ENCODE peak calls at places on chromosomes 11 and 22, in four cellular contexts. W is fibroblast of lung, L is HCT116, Y is neural progenitor cell. X is an unnamed sample.

GRCh38 chr11:27083241-27083640 is 42.6 kb downstream of the BBOX1 start:
- DNase-seq in W (no peak), L (no peak), Y (no peak), X (no peak)

GRCh38 chr11:111528557-111528956 is 12.0 kb upstream of the LAYN start:
- DNase-seq in W (peak), L (no peak), Y (no peak), X (peak)

GRCh38 chr11:120055646-120056045 is 82.3 kb downstream of the TRIM29 start:
- DNase-seq in W (peak), L (no peak), Y (peak), X (no peak)

GRCh38 chr11:67102664-67103063 is 16.4 kb upstream of the KDM2A start:
- DNase-seq in W (no peak), L (no peak), Y (no peak), X (no peak)

GRCh38 chr11:68959465-68960298 is 21.1 kb downstream of the MRGPRD start:
- DNase-seq in W (no peak), L (no peak), Y (no peak), X (no peak)

GRCh38 chr22:27433585-27434190 is 367.9 kb downstream of the MN1 start:
- DNase-seq in W (peak), L (no peak), Y (no peak), X (no peak)

GRCh38 chr22:25386538-25386884 is 167.1 kb downstream of the CRYBB2 start:
- DNase-seq in W (no peak), L (no peak), Y (no peak), X (no peak)

GRCh38 chr22:37549704-37550059 is 10.6 kb upstream of the CDC42EP1 start:
- DNase-seq in W (peak), L (no peak), Y (peak), X (no peak)

GRCh38 chr11:64849600-64850356 is 5.3 kb upstream of the CDC42BPG start:
- DNase-seq in W (no peak), L (no peak), Y (no peak), X (no peak)

GRCh38 chr11:72226701-72227100 is 2.1 kb downstream of the INPPL1 start:
- DNase-seq in W (no peak), L (no peak), Y (no peak), X (no peak)

GRCh38 chr11:112520293-112520692 is 259.6 kb upstream of the PLET1 start:
- DNase-seq in W (no peak), L (no peak), Y (no peak), X (peak)

GRCh38 chr11:7673724-7674434 is 579 bp upstream of the CYB5R2 start:
- DNase-seq in W (no peak), L (peak), Y (peak), X (no peak)

GRCh38 chr11:132024587-132025295 is 654.3 kb downstream of the NTM start:
- DNase-seq in W (peak), L (no peak), Y (no peak), X (no peak)

GRCh38 chr11:92070026-92070889 is 154.4 kb upstream of the FAT3 start:
- DNase-seq in W (peak), L (no peak), Y (no peak), X (no peak)

GRCh38 chr11:3229673-3230630 is 2.3 kb downstream of the MRGPRE start:
- DNase-seq in W (no peak), L (no peak), Y (no peak), X (no peak)

GRCh38 chr22:42171946-42172345 is 41.3 kb upstream of the CYP2D6 start:
- DNase-seq in W (no peak), L (no peak), Y (no peak), X (no peak)

GRCh38 chr22:47061226-47061625 is 298.8 kb downstream of the TBC1D22A start:
- DNase-seq in W (no peak), L (no peak), Y (no peak), X (no peak)

GRCh38 chr11:124897681-124898680 is at the start of gene ROBO4:
- DNase-seq in W (peak), L (peak), Y (no peak), X (no peak)

GRCh38 chr11:116535954-116536353 is 236.8 kb downstream of the BUD13 start:
- DNase-seq in W (no peak), L (no peak), Y (peak), X (no peak)

GRCh38 chr22:44729391-44730012 is 22.9 kb upstream of the ARHGAP8 start:
- DNase-seq in W (peak), L (no peak), Y (no peak), X (no peak)

GRCh38 chr22:44727709-44728108 is 24.7 kb upstream of the ARHGAP8 start:
- DNase-seq in W (no peak), L (no peak), Y (no peak), X (no peak)

GRCh38 chr22:44730034-44730433 is 22.3 kb upstream of the ARHGAP8 start:
- DNase-seq in W (no peak), L (no peak), Y (no peak), X (no peak)

GRCh38 chr22:44727148-44727547 is 25.1 kb downstream of the PRR5 start:
- DNase-seq in W (no peak), L (no peak), Y (no peak), X (no peak)

GRCh38 chr22:44728761-44729261 is 23.6 kb upstream of the ARHGAP8 start:
- DNase-seq in W (no peak), L (no peak), Y (no peak), X (no peak)
- H3K27ac ChIP-seq in W (no peak), L (no peak), Y (no peak), X (no peak)

DNA sequence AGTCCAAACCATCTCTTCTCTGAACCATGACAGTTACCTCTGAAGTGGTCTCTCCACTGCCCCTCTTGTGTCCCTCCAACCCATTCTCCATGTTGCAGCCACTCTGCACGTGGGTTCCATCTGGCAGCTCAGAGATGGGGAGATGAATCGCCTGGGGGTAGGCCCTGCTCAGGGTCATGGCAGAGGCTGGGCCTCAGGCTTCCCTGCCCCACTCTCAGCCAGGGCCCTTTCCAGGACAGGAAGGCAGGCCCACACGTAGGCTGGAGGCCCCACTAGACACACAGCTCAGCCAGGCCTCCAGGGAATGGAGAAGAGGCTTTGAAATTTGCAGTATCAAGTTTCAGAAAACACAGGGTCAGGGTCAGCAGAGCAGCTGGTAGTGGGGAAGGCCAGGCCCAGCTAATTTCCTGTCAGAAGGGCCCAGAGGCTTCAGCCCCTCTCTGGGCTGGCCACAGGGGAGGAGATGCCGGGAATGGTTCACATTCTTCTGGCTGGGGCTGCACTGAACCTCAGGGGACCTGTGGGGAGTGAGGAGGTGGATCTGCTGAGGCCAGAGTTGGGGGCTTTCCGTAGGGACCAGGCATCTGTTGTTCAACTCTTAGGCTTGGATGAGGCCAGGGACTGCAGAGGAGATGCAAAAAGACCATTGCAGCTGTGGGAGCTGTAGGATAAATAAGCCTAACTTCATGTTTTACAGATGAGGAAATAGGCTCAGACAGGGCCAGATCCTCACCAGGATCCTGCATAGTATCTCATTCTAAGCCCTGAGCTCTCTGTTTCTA is 101.6 kb downstream of the SWAP70 start:
- DNase-seq in W (peak), L (no peak), Y (peak), X (no peak)
- H3K4me2 ChIP-seq in W (no peak), L (peak), Y (peak), X (no peak)

GRCh38 chr22:35809816-35810215 is 92.1 kb downstream of the APOL5 start:
- DNase-seq in W (no peak), L (no peak), Y (no peak), X (no peak)
- TF ChIP-seq EZH2 in W (no peak), L (no peak), Y (no peak), X (no peak)

GRCh38 chr11:63537293-63538101 is 889 bp downstream of the PLAAT4 start:
- DNase-seq in W (peak), L (no peak), Y (no peak), X (peak)
- H3K27ac ChIP-seq in W (peak), L (no peak), Y (no peak), X (peak)

GRCh38 chr11:47354913-47355282 is 2.4 kb upstream of the MYBPC3 start:
- DNase-seq in W (no peak), L (no peak), Y (no peak), X (no peak)
- H3K4me2 ChIP-seq in W (no peak), L (peak), Y (peak), X (no peak)

GRCh38 chr22:19523240-19524169 is 705 bp downstream of the CLDN5 start:
- DNase-seq in W (peak), L (no peak), Y (peak), X (no peak)
- TF ChIP-seq EZH2 in W (peak), L (no peak), Y (peak), X (no peak)